ENCODE peak calls at places on chromosomes 16 and 17, in nine cellular contexts. V is fibroblast of the aortic adventitia; G is AML-193; N is NT2/D1; D is HFF-Myc; P is activated CD8-positive, alpha-beta T cell treated with anti-CD3 and anti-CD28 coated beads for 36 hours; O is EH; J is Right ventricle myocardium superior; M is AG10803. T is an unnamed sample.

GRCh38 chr16:578870-579405 is 9.2 kb downstream of the PIGQ start:
- DNase-seq in D (no peak), V (peak), O (peak), P (peak), G (no peak), J (peak), N (no peak), M (peak), T (peak)

GRCh38 chr16:76502555-76502954 is 225.4 kb downstream of the CNTNAP4 start:
- DNase-seq in M (no peak), P (no peak), O (no peak), V (no peak), N (no peak), J (no peak), D (no peak), G (no peak), T (no peak)

GRCh38 chr17:38915639-38915995 is 9.8 kb upstream of the LASP1NB start:
- DNase-seq in G (no peak), M (no peak), J (no peak), N (no peak), O (no peak), P (no peak), D (no peak), V (no peak), T (no peak)

GRCh38 chr17:81487487-81488275 is 24.9 kb downstream of the ACTG1 start:
- DNase-seq in M (peak), G (peak), O (peak), D (no peak), V (peak), J (peak), N (peak), P (peak), T (peak)

GRCh38 chr17:6098466-6099180 is 28.4 kb downstream of the WSCD1 start:
- DNase-seq in N (no peak), D (no peak), G (no peak), O (no peak), J (no peak), V (no peak), P (no peak), M (no peak), T (no peak)

GRCh38 chr17:75468311-75468754 is 11.9 kb downstream of the TMEM94 start:
- DNase-seq in V (no peak), P (no peak), G (no peak), J (no peak), O (no peak), D (no peak), M (peak), N (no peak), T (peak)

GRCh38 chr17:50120475-50121253 is 9.3 kb downstream of the SAMD14 start:
- DNase-seq in O (no peak), P (no peak), N (no peak), G (no peak), V (no peak), J (no peak), D (no peak), M (no peak), T (peak)

GRCh38 chr17:74723891-74724290 is 11.2 kb upstream of the CD300LF start:
- DNase-seq in M (no peak), P (no peak), J (no peak), V (no peak), N (no peak), D (no peak), G (no peak), O (no peak), T (no peak)

GRCh38 chr17:39696731-39697130 is 3.1 kb upstream of the ERBB2 start:
- DNase-seq in D (no peak), N (no peak), V (no peak), M (no peak), O (no peak), P (no peak), J (no peak), G (no peak), T (no peak)

GRCh38 chr16:87233928-87234327 is 83.3 kb downstream of the C16orf95 start:
- DNase-seq in G (no peak), D (no peak), P (no peak), M (peak), V (peak), O (peak), N (no peak), J (no peak), T (peak)

T was measured in osteoblast.